ENCODE peak calls at places on chromosomes 11 and 22, in ten cellular contexts. E is neural progenitor cell; P is spleen; Y is sigmoid colon; V is tibial artery; N is body of pancreas; S is prostate gland; R is lower lobe of right lung; Z is CD8-positive, alpha-beta memory T cell; U is neuronal stem cell. X is an unnamed sample. For H3K9me3 and H3K27me3, the result is how much of the 10 kb centered on the place peaks cover.

GRCh38 chr11:123434262-123434661 is 4.2 kb downstream of the GRAMD1B start:
- DNase-seq in E (peak), P (no peak), Y (no peak), V (no peak), N (no peak), S (no peak), R (no peak), Z (no peak), U (no peak), X (peak)

GRCh38 chr11:117529767-117530166 is 202.1 kb downstream of the CEP164 start:
- DNase-seq in E (no peak), P (no peak), Y (no peak), V (no peak), N (no peak), S (no peak), R (no peak), Z (no peak), U (no peak), X (no peak)

GRCh38 chr22:44127353-44127752 is 53.4 kb upstream of the PARVG start:
- DNase-seq in E (no peak), P (peak), Y (peak), V (peak), N (no peak), S (no peak), R (peak), Z (no peak), U (no peak), X (peak)

GRCh38 chr22:40855104-40855959 is 1.1 kb downstream of the ST13 start:
- DNase-seq in E (peak), P (no peak), Y (no peak), V (peak), N (no peak), S (peak), R (no peak), Z (no peak), U (no peak), X (peak)

GRCh38 chr11:31477528-31478255 is 31.7 kb downstream of the IMMP1L start:
- DNase-seq in E (no peak), P (no peak), Y (no peak), V (no peak), N (no peak), S (no peak), R (no peak), Z (no peak), U (no peak), X (no peak)

GRCh38 chr22:49657275-49657973 is 170.2 kb downstream of the BRD1 start:
- DNase-seq in E (no peak), P (peak), Y (peak), V (peak), N (no peak), S (peak), R (peak), Z (peak), U (no peak), X (no peak)

GRCh38 chr11:43145653-43146052 is 166.1 kb upstream of the API5 start:
- DNase-seq in E (no peak), P (no peak), Y (no peak), V (no peak), N (no peak), S (no peak), R (no peak), Z (no peak), U (no peak), X (no peak)

GRCh38 chr11:66962247-66962646 is 4.1 kb upstream of the PC start:
- DNase-seq in E (no peak), P (no peak), Y (no peak), V (no peak), N (no peak), S (no peak), R (peak), Z (no peak), U (no peak), X (no peak)

GRCh38 chr22:46894081-46894671 is 131.7 kb downstream of the TBC1D22A start:
- DNase-seq in E (no peak), P (no peak), Y (no peak), V (no peak), N (no peak), S (no peak), R (no peak), Z (no peak), U (no peak), X (no peak)

GRCh38 chr11:66705587-66706335 is 23.3 kb downstream of the SPTBN2 start:
- DNase-seq in E (no peak), P (no peak), Y (no peak), V (no peak), N (no peak), S (no peak), R (no peak), Z (no peak), U (no peak), X (no peak)

GRCh38 chr22:41302016-41302767 is 867 bp downstream of the ZC3H7B start:
- DNase-seq in E (peak), P (peak), Y (no peak), V (no peak), N (no peak), S (no peak), R (no peak), Z (no peak), U (peak), X (peak)

GRCh38 chr11:130042093-130042591 is 27.6 kb upstream of the APLP2 start:
- DNase-seq in E (no peak), P (no peak), Y (no peak), V (no peak), N (no peak), S (no peak), R (no peak), Z (no peak), U (no peak), X (peak)

GRCh38 chr11:123653997-123654565 is 343 bp downstream of the SCN3B start:
- DNase-seq in E (peak), P (peak), Y (peak), V (peak), N (peak), S (peak), R (peak), Z (no peak), U (peak), X (peak)

GRCh38 chr11:67160872-67161783 is 42.1 kb downstream of the KDM2A start:
- DNase-seq in E (no peak), P (no peak), Y (no peak), V (no peak), N (no peak), S (no peak), R (no peak), Z (no peak), U (no peak), X (no peak)

GRCh38 chr11:36328956-36329673 is 33.0 kb downstream of the PRR5L start:
- DNase-seq in E (no peak), P (no peak), Y (no peak), V (no peak), N (no peak), S (no peak), R (no peak), Z (no peak), U (no peak), X (no peak)

GRCh38 chr11:34564406-34564805 is 50.8 kb upstream of the ELF5 start:
- DNase-seq in E (no peak), P (no peak), Y (no peak), V (no peak), N (no peak), S (no peak), R (no peak), Z (no peak), U (no peak), X (peak)

GRCh38 chr11:26700536-26701235 is 21.2 kb downstream of the SLC5A12 start:
- DNase-seq in E (peak), P (no peak), Y (no peak), V (no peak), N (no peak), S (no peak), R (no peak), Z (no peak), U (no peak), X (no peak)

GRCh38 chr11:18792827-18793226 is 1.2 kb upstream of the PTPN5 start:
- DNase-seq in E (no peak), P (no peak), Y (no peak), V (no peak), N (no peak), S (no peak), R (no peak), Z (no peak), U (no peak), X (no peak)

GRCh38 chr11:134536677-134537076 is 124.6 kb upstream of the B3GAT1 start:
- DNase-seq in E (no peak), P (no peak), Y (peak), V (no peak), N (no peak), S (no peak), R (no peak), Z (no peak), U (no peak), X (no peak)

GRCh38 chr22:36156515-36157419 is 3.8 kb downstream of the APOL3 start:
- DNase-seq in E (peak), P (peak), Y (peak), V (peak), N (peak), S (peak), R (peak), Z (peak), U (no peak), X (peak)

GRCh38 chr11:86141645-86142569 is 73.0 kb upstream of the PICALM start:
- DNase-seq in E (no peak), P (no peak), Y (no peak), V (no peak), N (no peak), S (no peak), R (no peak), Z (no peak), U (no peak), X (no peak)

GRCh38 chr11:9887492-9887891 is 223.6 kb downstream of the SWAP70 start:
- DNase-seq in E (no peak), P (no peak), Y (no peak), V (no peak), N (no peak), S (no peak), R (no peak), Z (no peak), U (no peak), X (no peak)

GRCh38 chr11:77636738-77637344 is 753 bp downstream of the CLNS1A start:
- DNase-seq in E (peak), P (no peak), Y (no peak), V (no peak), N (no peak), S (no peak), R (no peak), Z (no peak), U (no peak), X (no peak)

GRCh38 chr22:42992092-42992491 is 22.9 kb downstream of the PACSIN2 start:
- DNase-seq in E (no peak), P (no peak), Y (peak), V (no peak), N (no peak), S (no peak), R (no peak), Z (no peak), U (no peak), X (no peak)

GRCh38 chr22:42992886-42993479 is 22.0 kb downstream of the PACSIN2 start:
- DNase-seq in E (no peak), P (no peak), Y (peak), V (no peak), N (no peak), S (no peak), R (no peak), Z (no peak), U (no peak), X (no peak)

GRCh38 chr22:42994917-42995562 is 19.9 kb downstream of the PACSIN2 start:
- DNase-seq in E (no peak), P (no peak), Y (peak), V (peak), N (peak), S (peak), R (peak), Z (no peak), U (no peak), X (peak)

GRCh38 chr22:42993651-42994275 is 21.2 kb downstream of the PACSIN2 start:
- DNase-seq in E (no peak), P (no peak), Y (peak), V (no peak), N (no peak), S (peak), R (no peak), Z (no peak), U (no peak), X (no peak)

DNA sequence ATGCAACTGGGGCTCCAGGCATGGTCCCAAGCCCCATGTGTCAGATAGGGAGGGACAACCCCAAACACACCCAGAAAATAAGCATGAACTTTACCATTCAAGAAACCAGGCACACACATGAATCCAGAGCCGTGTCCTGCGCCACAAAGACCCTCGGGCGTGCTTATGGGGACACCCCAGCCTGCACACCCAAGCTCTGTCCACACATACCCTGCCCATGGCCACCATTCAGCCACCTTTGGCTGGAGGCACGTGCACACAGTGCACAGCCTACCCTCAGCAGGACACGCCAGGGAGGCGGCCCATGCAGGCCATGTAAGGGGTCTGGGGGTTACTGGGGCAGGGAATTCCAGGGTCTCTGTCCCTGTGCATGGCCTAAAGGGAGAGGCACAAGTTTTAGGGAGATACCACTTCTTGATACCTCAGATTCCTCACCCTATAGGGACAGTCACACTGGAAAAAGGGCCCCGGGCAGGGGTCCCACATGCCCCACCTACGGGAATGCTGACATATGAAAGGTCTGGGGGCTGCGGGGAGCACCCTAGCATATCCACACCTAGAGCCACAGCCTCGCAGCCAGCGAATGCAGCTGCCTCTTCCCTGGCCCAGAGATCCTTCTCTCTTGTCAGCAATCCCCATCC is 20.6 kb downstream of the PACSIN2 start:
- DNase-seq in E (no peak), P (no peak), Y (peak), V (no peak), N (no peak), S (no peak), R (no peak), Z (no peak), U (no peak), X (no peak)
- H3K4me3 ChIP-seq in E (no peak), P (no peak), Y (peak), V (peak), N (no peak), S (peak), R (peak), Z (no peak), U (no peak), X (peak)

DNA sequence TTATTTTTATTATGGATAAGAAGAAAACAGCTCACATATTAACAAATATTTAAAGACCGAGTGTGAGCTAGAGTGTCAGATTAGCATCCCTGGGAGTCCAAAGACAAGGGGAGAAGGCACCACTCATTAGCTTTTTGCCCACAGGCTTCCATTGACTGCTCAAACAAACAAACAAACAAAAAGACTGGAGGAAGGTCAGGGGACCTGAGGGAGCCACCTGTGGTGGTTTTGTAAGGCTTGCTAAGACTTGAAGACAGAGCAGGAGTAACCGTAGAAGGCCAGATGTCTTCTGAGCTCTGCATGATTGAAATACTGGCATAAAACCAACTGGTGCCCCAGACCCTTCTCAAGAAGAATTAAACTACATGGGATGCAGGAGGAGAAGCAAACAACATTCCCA is 395.2 kb upstream of the CNTN5 start:
- DNase-seq in E (peak), P (no peak), Y (no peak), V (no peak), N (no peak), S (no peak), R (no peak), Z (no peak), U (peak), X (no peak)
- H3K9me3 ChIP-seq in E (under half), P (under half), Y (under half), V (under half), N (under half), S (under half), R (under half), Z (under half), U (under half), X (under half)

DNA sequence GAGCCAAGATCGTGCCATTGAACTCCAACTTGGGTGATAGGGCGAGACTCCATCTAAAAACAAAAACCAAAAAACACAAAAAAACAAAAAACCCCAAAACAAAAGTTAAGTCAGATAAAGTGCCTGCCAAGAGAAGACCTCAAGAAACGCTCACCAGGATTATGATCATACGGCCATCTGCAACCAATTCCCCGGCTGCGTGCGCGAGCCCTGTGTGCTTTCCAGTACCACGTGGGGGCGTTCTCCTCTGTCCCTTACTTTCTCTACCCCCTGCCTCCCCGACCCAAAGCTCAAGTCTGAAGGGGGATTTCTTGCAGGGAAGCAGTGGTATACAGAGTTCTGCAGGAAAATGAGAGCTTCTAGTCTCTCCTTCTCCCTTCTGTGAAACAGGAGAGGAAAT is 10.5 kb upstream of the RPS19BP1 start:
- DNase-seq in E (peak), P (no peak), Y (no peak), V (no peak), N (no peak), S (no peak), R (no peak), Z (no peak), U (no peak), X (peak)
- H3K27me3 ChIP-seq in E (half or more), P (under half), Y (under half), V (under half), N (under half), S (under half), R (under half), Z (under half), U (under half), X (under half)

DNA sequence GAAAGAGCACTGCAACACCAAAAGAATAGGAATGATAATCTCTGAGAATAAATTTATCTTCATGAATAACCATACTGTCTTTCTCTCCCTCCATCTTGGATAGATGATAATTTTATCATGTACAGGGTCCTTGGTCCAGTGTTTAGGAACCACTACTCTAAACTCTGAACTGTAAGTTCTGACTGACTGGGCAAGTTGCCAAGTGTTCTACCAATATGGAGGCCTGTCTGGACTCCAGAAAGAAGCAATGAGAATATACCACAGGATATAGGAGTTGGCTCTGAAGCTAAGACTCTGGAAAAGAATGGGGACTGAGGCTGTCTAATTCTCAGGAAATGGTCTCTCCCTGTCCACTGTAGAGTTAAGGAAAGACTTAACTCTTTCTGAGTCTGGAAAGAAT is 1.5 kb downstream of the FHIP1B start:
- DNase-seq in E (no peak), P (no peak), Y (no peak), V (no peak), N (no peak), S (no peak), R (no peak), Z (no peak), U (no peak), X (no peak)
- H3K4me3 ChIP-seq in E (peak), P (no peak), Y (no peak), V (no peak), N (no peak), S (no peak), R (no peak), Z (no peak), U (peak), X (no peak)

DNA sequence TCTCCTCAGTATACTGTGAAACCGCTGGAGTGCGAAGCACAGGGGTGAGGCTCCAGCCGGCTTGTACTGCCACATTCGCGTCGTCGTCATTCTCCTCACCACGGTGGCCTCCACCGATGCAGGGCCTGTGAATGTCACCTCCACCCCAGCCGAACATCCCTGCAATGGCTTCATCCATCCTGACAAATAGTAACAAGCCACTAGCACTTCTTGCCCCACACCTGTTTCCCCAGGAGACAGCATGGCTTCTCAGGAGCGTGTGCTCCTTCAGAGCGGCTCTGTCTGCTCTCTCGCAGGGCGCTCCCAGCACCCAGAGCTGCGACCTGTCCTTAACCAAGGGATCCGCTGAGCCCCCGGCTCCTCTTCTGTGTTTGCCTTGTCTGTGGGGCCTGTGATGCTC is 1165.4 kb downstream of the TBC1D22A start:
- DNase-seq in E (no peak), P (no peak), Y (no peak), V (no peak), N (no peak), S (no peak), R (no peak), Z (no peak), U (no peak), X (no peak)
- H3K9me3 ChIP-seq in E (under half), P (under half), Y (under half), V (under half), N (under half), S (under half), R (under half), Z (under half), U (under half), X (under half)

DNA sequence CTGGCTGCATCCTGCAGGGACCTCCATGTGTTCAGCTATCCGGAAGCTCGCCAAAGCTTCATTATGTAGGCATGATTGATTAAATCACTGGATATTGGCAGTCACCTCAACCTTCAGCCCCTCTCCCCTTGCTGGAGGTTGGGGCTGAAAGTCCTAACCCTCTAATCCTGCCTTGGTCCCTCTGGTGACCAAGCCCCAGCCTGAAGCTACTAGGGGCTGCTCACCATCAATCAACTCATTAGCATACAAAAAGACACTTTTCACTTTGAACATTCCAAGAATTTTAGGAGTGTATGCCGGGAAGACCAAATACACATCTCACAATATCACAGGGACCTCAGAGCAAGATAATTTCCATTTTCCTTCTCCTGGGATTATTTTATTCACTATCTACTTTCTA is 38.8 kb upstream of the TPBGL start:
- DNase-seq in E (no peak), P (no peak), Y (peak), V (no peak), N (no peak), S (no peak), R (no peak), Z (no peak), U (no peak), X (no peak)
- H3K27me3 ChIP-seq in E (under half), P (under half), Y (under half), V (under half), N (under half), S (under half), R (under half), Z (under half), U (under half), X (under half)